ENCODE peak calls at places on chromosomes 4 and X, in eight cellular contexts. K is omental fat pad; J is activated CD8-positive, alpha-beta T cell treated with anti-CD3 and anti-CD28 coated beads for 36 hours; H is RWPE1; C is vagina; G is WTC11; D is AG09309; S is mucosa of descending colon. W is an unnamed sample.

GRCh38 chrX:38669425-38669824 is 108.1 kb downstream of the TSPAN7 start:
- DNase-seq in K (no peak), J (no peak), H (no peak), C (no peak), G (no peak), D (no peak), S (no peak), W (no peak)

GRCh38 chr4:146333187-146333894 is 119.0 kb downstream of the REELD1 start:
- DNase-seq in K (no peak), J (peak), H (peak), C (no peak), G (no peak), D (peak), S (peak), W (no peak)

GRCh38 chr4:27010334-27010940 is 149.8 kb downstream of the STIM2 start:
- DNase-seq in K (no peak), J (peak), H (peak), C (no peak), G (peak), D (peak), S (peak), W (peak)

GRCh38 chr4:681736-682451 is 7.1 kb downstream of the SLC49A3 start:
- DNase-seq in K (no peak), J (peak), H (peak), C (no peak), G (peak), D (no peak), S (peak), W (peak)

GRCh38 chr4:152616804-152617203 is 63.0 kb downstream of the TMEM154 start:
- DNase-seq in K (no peak), J (no peak), H (no peak), C (no peak), G (no peak), D (no peak), S (no peak), W (no peak)

GRCh38 chr4:88143504-88143903 is 14.9 kb downstream of the ABCG2 start:
- DNase-seq in K (no peak), J (no peak), H (peak), C (no peak), G (no peak), D (peak), S (no peak), W (no peak)

GRCh38 chr4:164977243-164978164 is at the start of gene TRIM61:
- DNase-seq in K (no peak), J (peak), H (no peak), C (no peak), G (peak), D (no peak), S (peak), W (peak)

GRCh38 chrX:13489451-13489850 is 80.0 kb upstream of the EGFL6 start:
- DNase-seq in K (no peak), J (no peak), H (peak), C (no peak), G (no peak), D (no peak), S (peak), W (no peak)

GRCh38 chr4:80322716-80323115 is 12.8 kb upstream of the CFAP299 start:
- DNase-seq in K (no peak), J (peak), H (peak), C (no peak), G (no peak), D (no peak), S (no peak), W (no peak)

GRCh38 chrX:136166221-136166855 is 19.0 kb downstream of the FHL1 start:
- DNase-seq in K (no peak), J (no peak), H (no peak), C (no peak), G (no peak), D (peak), S (no peak), W (no peak)
- TF ChIP-seq CTCF in K (no peak), J (no peak), H (no peak), C (no peak), G (no peak), D (peak), S (no peak), W (no peak)

DNA sequence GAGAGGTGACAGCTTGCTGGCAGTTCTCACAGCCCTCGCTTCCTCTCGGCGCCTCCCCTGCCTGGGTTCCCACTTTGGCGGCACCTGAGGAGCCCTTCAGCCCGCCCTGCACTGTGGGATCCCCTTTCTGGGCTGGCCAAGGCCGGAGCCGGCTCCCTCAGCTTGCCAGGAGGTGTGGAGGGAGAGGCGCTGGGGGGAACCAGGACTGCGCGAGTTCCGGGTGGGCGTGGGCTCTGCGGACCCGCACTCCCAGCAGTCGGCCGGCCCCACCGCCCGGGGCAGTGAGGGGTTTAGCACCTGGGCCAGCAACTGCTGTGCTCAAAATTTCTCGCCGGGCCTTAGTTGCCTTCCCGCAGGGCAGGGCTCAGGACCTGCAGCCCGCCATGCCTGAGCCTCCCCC is 47.0 kb upstream of the PTPN13 start:
- DNase-seq in K (no peak), J (no peak), H (no peak), C (no peak), G (no peak), D (no peak), S (no peak), W (no peak)
- TF ChIP-seq CTCF in K (no peak), J (no peak), H (no peak), C (no peak), G (no peak), D (no peak), S (no peak), W (no peak)

DNA sequence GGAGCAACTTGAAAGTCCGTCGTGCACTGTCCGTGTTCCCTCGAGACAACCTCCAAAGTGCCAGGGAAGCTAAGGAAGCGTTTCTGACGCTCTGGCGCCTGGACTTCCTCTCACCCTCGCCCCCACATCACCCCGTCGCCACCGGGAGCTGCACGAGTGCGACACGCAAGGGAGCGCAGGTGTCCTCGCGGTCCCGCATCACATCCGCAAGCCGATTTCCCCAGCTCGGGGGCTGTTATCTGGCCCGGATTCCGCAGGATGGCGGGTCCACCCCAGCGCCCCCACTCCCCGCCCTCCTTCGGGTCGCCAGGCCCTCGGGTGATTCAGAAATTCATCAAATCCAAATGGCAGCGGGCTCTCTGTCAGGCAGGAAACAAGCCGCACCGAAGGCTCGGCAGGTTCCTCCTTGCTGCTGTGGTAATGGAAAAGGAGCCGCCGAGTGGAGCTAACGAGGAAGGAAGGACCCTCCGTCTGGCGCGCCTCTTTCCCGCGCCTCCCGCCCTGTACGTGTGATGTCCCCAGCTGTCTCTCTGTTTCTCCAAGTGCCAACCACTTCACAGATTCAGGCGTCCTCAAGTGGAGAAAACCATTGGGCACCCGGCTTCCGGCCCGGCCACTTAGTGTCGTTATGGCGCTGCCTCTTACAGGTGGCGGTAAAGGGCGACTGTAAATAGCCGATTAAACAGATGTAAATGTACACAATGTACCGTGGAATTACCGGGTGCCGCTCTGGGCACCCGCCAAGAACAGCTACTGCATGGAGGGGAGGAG is 901 bp upstream of the SETD7 start:
- DNase-seq in K (no peak), J (peak), H (peak), C (no peak), G (peak), D (no peak), S (peak), W (peak)
- TF ChIP-seq CTCF in K (no peak), J (no peak), H (no peak), C (no peak), G (no peak), D (no peak), S (no peak), W (no peak)

DNA sequence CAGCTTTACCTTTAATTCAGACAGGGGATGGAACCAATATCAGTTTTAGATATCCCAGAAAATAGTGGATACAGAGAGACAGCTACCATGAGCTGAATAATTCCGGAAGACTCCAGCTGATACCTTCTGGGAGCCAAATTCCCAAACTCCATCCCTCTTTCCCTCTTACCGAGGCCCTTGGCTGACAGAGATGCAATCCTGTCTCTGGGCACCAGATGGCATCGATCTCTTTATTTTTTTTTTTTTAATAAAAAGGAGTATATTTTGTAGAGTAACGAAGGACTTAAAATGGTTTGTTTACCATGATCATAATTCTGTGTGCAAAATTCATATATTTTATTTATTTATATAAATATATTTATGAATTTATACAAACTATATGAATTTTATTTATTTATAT is 31.0 kb downstream of the RAB40A start:
- DNase-seq in K (no peak), J (no peak), H (peak), C (no peak), G (no peak), D (no peak), S (no peak), W (no peak)
- TF ChIP-seq CTCF in K (no peak), J (peak), H (peak), C (no peak), G (no peak), D (peak), S (no peak), W (peak)

W was measured in nephron progenitor cell.